ENCODE peak calls at places on chromosomes 13 and 19, in seven cellular contexts. C, F, P, W, Y, U and E are unnamed samples.

GRCh38 chr13:74767031-74767430 is 632.8 kb upstream of the KLF12 start:
- DNase-seq in Y (no peak), F (peak; percentile 68), C (no peak), W (no peak), P (no peak), U (peak; percentile 40), E (no peak)

GRCh38 chr19:13843104-13843921 is 33.6 kb upstream of the NANOS3 start:
- DNase-seq in P (peak; percentile 82), U (no peak), Y (no peak), W (no peak), F (peak; percentile 54), C (peak; percentile 75), E (no peak)

GRCh38 chr13:64997438-64997837 is 2232.7 kb downstream of the PCDH9 start:
- DNase-seq in F (no peak), C (no peak), Y (no peak), W (no peak), U (no peak), P (no peak), E (no peak)

GRCh38 chr13:45521292-45521691 is 56.6 kb downstream of the COG3 start:
- DNase-seq in F (peak; percentile 75), U (peak; percentile 66), Y (no peak), C (no peak), P (no peak), W (no peak), E (peak; percentile 62)

GRCh38 chr13:51549593-51549992 is 34.7 kb upstream of the WDFY2 start:
- DNase-seq in C (no peak), W (no peak), U (no peak), Y (no peak), P (no peak), F (no peak), E (no peak)

GRCh38 chr19:50492303-50493052 is 15.8 kb upstream of the GARIN5A start:
- DNase-seq in C (no peak), Y (no peak), P (no peak), W (no peak), U (no peak), F (no peak), E (no peak)

GRCh38 chr19:55488986-55489710 is 912 bp downstream of the SSC5D start:
- DNase-seq in Y (no peak), U (no peak), C (no peak), W (no peak), F (no peak), P (no peak), E (no peak)

GRCh38 chr13:46804391-46804815 is 7.4 kb upstream of the ESD start:
- DNase-seq in P (no peak), C (no peak), Y (no peak), W (peak; percentile 95), U (peak; percentile 81), F (peak; percentile 94), E (peak; percentile 57)

GRCh38 chr19:11624064-11624463 is 26.8 kb downstream of the ZNF627 start:
- DNase-seq in W (peak; percentile 25), U (peak; percentile 38), Y (no peak), C (no peak), F (peak; percentile 26), P (no peak), E (no peak)

GRCh38 chr19:10290876-10291553 is 1.3 kb downstream of the ICAM5 start:
- DNase-seq in P (peak; percentile 77), F (peak; percentile 67), C (peak; percentile 76), U (no peak), W (no peak), Y (peak; percentile 32), E (no peak)

GRCh38 chr13:40221460-40222201 is 444.8 kb downstream of the FOXO1 start:
- DNase-seq in P (no peak), F (peak; percentile 76), U (peak; percentile 60), Y (peak; percentile 7), W (peak; percentile 83), C (peak; percentile 28), E (no peak)

GRCh38 chr13:111474136-111475002 is 153.9 kb downstream of the TEX29 start:
- DNase-seq in F (peak; percentile 7), Y (no peak), U (peak; percentile 11), W (no peak), C (no peak), P (no peak), E (peak; percentile 1)

GRCh38 chr13:103178986-103179695 is 112.9 kb upstream of the SLC10A2 start:
- DNase-seq in Y (no peak), P (no peak), C (no peak), W (no peak), U (no peak), F (no peak), E (no peak)

GRCh38 chr13:86841264-86841663 is 829.9 kb upstream of the SLITRK5 start:
- DNase-seq in F (no peak), W (no peak), C (no peak), P (no peak), Y (no peak), U (no peak), E (no peak)

GRCh38 chr19:30217461-30217860 is 154.7 kb upstream of the ZNF536 start:
- DNase-seq in F (no peak), W (no peak), Y (no peak), P (no peak), C (no peak), U (no peak), E (no peak)

GRCh38 chr19:29810504-29810871 is 1.3 kb upstream of the CCNE1 start:
- DNase-seq in U (no peak), P (peak; percentile 21), Y (no peak), W (no peak), F (peak; percentile 16), C (peak; percentile 14), E (no peak)

GRCh38 chr19:14916848-14917247 is 24.4 kb upstream of the OR7C2 start:
- DNase-seq in C (no peak), U (no peak), W (no peak), P (no peak), F (no peak), Y (no peak), E (no peak)

GRCh38 chr13:109904218-109904617 is 117.8 kb upstream of the IRS2 start:
- DNase-seq in Y (no peak), U (no peak), F (no peak), P (no peak), C (no peak), W (no peak), E (no peak)

GRCh38 chr13:25170554-25171107 is 1.5 kb downstream of the AMER2 start:
- DNase-seq in W (no peak), P (no peak), U (no peak), C (no peak), F (no peak), Y (no peak), E (no peak)

GRCh38 chr13:112761701-112762689 is 72.2 kb downstream of the ATP11A start:
- DNase-seq in F (no peak), P (no peak), C (no peak), W (no peak), Y (no peak), U (peak; percentile 25), E (no peak)

GRCh38 chr13:112759053-112759452 is 69.2 kb downstream of the ATP11A start:
- DNase-seq in W (no peak), C (no peak), F (no peak), P (no peak), U (no peak), Y (no peak), E (no peak)

GRCh38 chr13:112760931-112761330 is 71.1 kb downstream of the ATP11A start:
- DNase-seq in P (no peak), F (no peak), U (no peak), C (no peak), W (no peak), Y (no peak), E (no peak)

GRCh38 chr13:112759834-112760233 is 70.0 kb downstream of the ATP11A start:
- DNase-seq in P (no peak), W (no peak), C (no peak), U (no peak), F (no peak), Y (no peak), E (no peak)

GRCh38 chr13:112760440-112760839 is 70.6 kb downstream of the ATP11A start:
- DNase-seq in W (no peak), F (peak; percentile 43), C (no peak), U (no peak), P (no peak), Y (no peak), E (no peak)
- H3K4me3 ChIP-seq in W (no peak overlapping the region), F (no peak overlapping the region), C (no peak overlapping the region), U (no peak overlapping the region), P (no peak overlapping the region), Y (no peak overlapping the region), E (no peak overlapping the region)

GRCh38 chr19:42122691-42123607 is 9.3 kb downstream of the POU2F2 start:
- DNase-seq in P (no peak), W (no peak), C (no peak), U (no peak), Y (no peak), F (no peak), E (no peak)
- H3K4me3 ChIP-seq in P (no peak overlapping the region), W (no peak overlapping the region), C (no peak overlapping the region), U (no peak overlapping the region), Y (no peak overlapping the region), F (no peak overlapping the region), E (no peak overlapping the region)

DNA sequence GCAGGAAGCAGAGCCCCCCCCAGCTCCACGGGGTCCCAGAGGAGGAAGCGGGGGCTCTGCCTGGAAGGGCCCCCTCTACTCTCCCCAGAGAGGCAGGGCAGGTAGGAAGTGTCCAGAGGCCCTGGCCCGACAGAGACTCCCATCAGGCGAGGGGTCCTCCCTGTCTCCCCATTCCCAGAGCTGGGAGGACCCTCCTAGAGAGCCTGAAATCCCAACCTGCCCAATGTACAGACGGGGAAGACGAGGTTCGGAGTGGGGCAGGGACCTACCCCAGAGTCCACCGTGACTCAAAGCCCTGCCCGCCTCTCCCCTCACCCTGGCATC is 1.1 kb downstream of the TLE2 start:
- DNase-seq in W (no peak), C (peak; percentile 59), U (no peak), P (no peak), Y (no peak), F (no peak), E (no peak)
- H3K4me3 ChIP-seq in W (no peak overlapping the region), C (no peak overlapping the region), U (no peak overlapping the region), P (peak overlapping the region; percentile 52), Y (no peak overlapping the region), F (no peak overlapping the region), E (no peak overlapping the region)

GRCh38 chr19:17581211-17581874 is 25.9 kb downstream of the COLGALT1 start:
- DNase-seq in C (no peak), F (no peak), Y (no peak), P (no peak), U (no peak), W (no peak), E (no peak)

GRCh38 chr19:17577698-17578097 is 22.2 kb downstream of the COLGALT1 start:
- DNase-seq in F (no peak), Y (no peak), P (no peak), U (no peak), W (no peak), C (no peak), E (no peak)

GRCh38 chr19:17576758-17577532 is 21.5 kb downstream of the COLGALT1 start:
- DNase-seq in Y (no peak), U (no peak), P (peak; percentile 87), W (no peak), C (peak; percentile 84), F (no peak), E (no peak)

GRCh38 chr19:17580470-17581000 is 25.1 kb downstream of the COLGALT1 start:
- DNase-seq in F (no peak), W (no peak), Y (no peak), P (no peak), U (no peak), C (no peak), E (no peak)

GRCh38 chr19:17579523-17580244 is 24.2 kb downstream of the COLGALT1 start:
- DNase-seq in C (peak; percentile 78), F (peak; percentile 36), U (no peak), W (no peak), Y (no peak), P (peak; percentile 82), E (no peak)
- H3K4me3 ChIP-seq in C (no peak overlapping the region), F (no peak overlapping the region), U (no peak overlapping the region), W (no peak overlapping the region), Y (no peak overlapping the region), P (no peak overlapping the region), E (no peak overlapping the region)